ENCODE peak calls at places on chromosomes 5 and 9, in ten cellular contexts. Q is C1 segment of cervical spinal cord; U is gastrocnemius medialis; R is HEK293T; X is IMR-90; Z is hypothalamus; F is activated T-cell treated with anti-CD3 and anti-CD28 coated beads for 4 hours; W is T1000; N is stimulated activated CD4-positive, alpha-beta T cell treated with anti-CD3 and anti-CD28 coated beads, TNF-alpha, amount 100 ng/mL, for 4 hours; C is T-helper 2 cell. H is an unnamed sample.

GRCh38 chr9:101566904-101567724 is 27.7 kb downstream of the PPP3R2 start:
- DNase-seq in Q (no peak), U (no peak), R (peak), X (peak), Z (no peak), F (no peak), W (no peak), N (no peak), C (no peak), H (no peak)

GRCh38 chr5:141657937-141658545 is 6.8 kb upstream of the FCHSD1 start:
- DNase-seq in Q (no peak), U (no peak), R (no peak), X (peak), Z (no peak), F (no peak), W (peak), N (no peak), C (no peak), H (no peak)

GRCh38 chr5:105953616-105954015 is 1717.1 kb downstream of the EFNA5 start:
- DNase-seq in Q (no peak), U (no peak), R (no peak), X (no peak), Z (no peak), F (no peak), W (no peak), N (no peak), C (no peak), H (no peak)

GRCh38 chr9:88748566-88749238 is 213.7 kb downstream of the NXNL2 start:
- DNase-seq in Q (no peak), U (peak), R (no peak), X (peak), Z (no peak), F (no peak), W (no peak), N (no peak), C (no peak), H (no peak)

GRCh38 chr9:114319147-114319546 is 3.8 kb upstream of the ORM1 start:
- DNase-seq in Q (no peak), U (no peak), R (no peak), X (no peak), Z (no peak), F (no peak), W (no peak), N (no peak), C (no peak), H (no peak)

GRCh38 chr5:93452255-93452654 is 128.8 kb downstream of the NR2F1-AS1 start:
- DNase-seq in Q (no peak), U (no peak), R (no peak), X (no peak), Z (no peak), F (no peak), W (no peak), N (no peak), C (no peak), H (no peak)

GRCh38 chr5:150376799-150377771 is 19.6 kb downstream of the TCOF1 start:
- DNase-seq in Q (no peak), U (no peak), R (no peak), X (peak), Z (no peak), F (no peak), W (no peak), N (no peak), C (no peak), H (no peak)

GRCh38 chr5:134143964-134144941 is 29.8 kb downstream of the TCF7 start:
- DNase-seq in Q (no peak), U (no peak), R (no peak), X (no peak), Z (no peak), F (no peak), W (no peak), N (no peak), C (no peak), H (no peak)

GRCh38 chr9:20754556-20754955 is 70.5 kb downstream of the FOCAD start:
- DNase-seq in Q (no peak), U (no peak), R (no peak), X (peak), Z (no peak), F (no peak), W (no peak), N (no peak), C (no peak), H (no peak)

GRCh38 chr9:1458503-1458902 is 408.3 kb downstream of the DMRT2 start:
- DNase-seq in Q (no peak), U (no peak), R (no peak), X (peak), Z (no peak), F (no peak), W (peak), N (no peak), C (no peak), H (no peak)

GRCh38 chr9:135346438-135347050 is 133.0 kb upstream of the PPP1R26 start:
- DNase-seq in Q (no peak), U (no peak), R (no peak), X (no peak), Z (no peak), F (no peak), W (no peak), N (no peak), C (no peak), H (no peak)

GRCh38 chr5:54017580-54017979 is 292.8 kb downstream of the ARL15 start:
- DNase-seq in Q (no peak), U (no peak), R (no peak), X (no peak), Z (no peak), F (no peak), W (no peak), N (no peak), C (no peak), H (no peak)

GRCh38 chr5:177430972-177431316 is 4.5 kb downstream of the GRK6 start:
- DNase-seq in Q (no peak), U (no peak), R (no peak), X (no peak), Z (no peak), F (no peak), W (no peak), N (no peak), C (no peak), H (no peak)

GRCh38 chr5:111635151-111635945 is 121.6 kb downstream of the NREP start:
- DNase-seq in Q (no peak), U (no peak), R (no peak), X (no peak), Z (no peak), F (no peak), W (no peak), N (no peak), C (no peak), H (no peak)

GRCh38 chr5:586751-587285 is 25.3 kb upstream of the CEP72 start:
- DNase-seq in Q (no peak), U (no peak), R (no peak), X (no peak), Z (no peak), F (no peak), W (no peak), N (no peak), C (no peak), H (no peak)

GRCh38 chr9:89274838-89275237 is 36.2 kb upstream of the CKS2 start:
- DNase-seq in Q (no peak), U (no peak), R (no peak), X (peak), Z (no peak), F (no peak), W (peak), N (no peak), C (no peak), H (no peak)

GRCh38 chr9:713046-713445 is 128.5 kb upstream of the DMRT1 start:
- DNase-seq in Q (no peak), U (no peak), R (no peak), X (no peak), Z (no peak), F (no peak), W (no peak), N (no peak), C (no peak), H (no peak)

GRCh38 chr5:72234265-72234700 is 85.8 kb downstream of the MRPS27 start:
- DNase-seq in Q (no peak), U (no peak), R (no peak), X (peak), Z (no peak), F (no peak), W (no peak), N (no peak), C (no peak), H (no peak)

GRCh38 chr5:151223447-151224264 is at the start of gene CCDC69:
- DNase-seq in Q (peak), U (peak), R (peak), X (peak), Z (no peak), F (no peak), W (peak), N (peak), C (peak), H (peak)